ENCODE peak calls at places on chromosomes 6 and 20, in four cellular contexts. L is breast epithelium, K is K562, E is fibroblast of lung. D is an unnamed sample. For H3K4me1, the result is how much of the 10 kb centered on the place peaks cover.

GRCh38 chr6:111157412-111157811 is 70.1 kb downstream of the SLC16A10 start:
- DNase-seq in L (no peak), E (no peak), K (no peak), D (no peak)

GRCh38 chr6:105991561-105992314 is 94.4 kb upstream of the PRDM1 start:
- DNase-seq in K (peak), E (no peak), L (no peak), D (peak)

GRCh38 chr6:30329331-30329730 is 2.6 kb downstream of the TRIM39 start:
- DNase-seq in K (no peak), L (no peak), E (no peak), D (no peak)

GRCh38 chr6:167150815-167151557 is 6.8 kb downstream of the GPR31 start:
- DNase-seq in K (no peak), E (peak), L (no peak), D (no peak)

GRCh38 chr20:19074828-19075516 is 137.5 kb upstream of the SLC24A3 start:
- DNase-seq in K (no peak), E (no peak), L (peak), D (peak)

GRCh38 chr6:110876170-110876773 is 1.7 kb downstream of the AMD1 start:
- DNase-seq in K (peak), L (peak), E (peak), D (peak)

GRCh38 chr20:22905667-22906066 is 129.4 kb upstream of the SSTR4 start:
- DNase-seq in E (peak), K (no peak), L (peak), D (no peak)

GRCh38 chr20:330233-331149 is 5.1 kb downstream of the SOX12 start:
- DNase-seq in K (peak), E (peak), L (no peak), D (peak)

GRCh38 chr6:69795469-69796080 is 1.2 kb downstream of the LMBRD1 start:
- DNase-seq in L (no peak), K (no peak), E (no peak), D (no peak)

GRCh38 chr6:28985396-28986164 is 19.5 kb downstream of the ZNF311 start:
- DNase-seq in K (no peak), L (peak), E (peak), D (peak)

GRCh38 chr6:2433686-2434085 is 188.3 kb upstream of the GMDS start:
- DNase-seq in L (no peak), K (no peak), E (no peak), D (no peak)

GRCh38 chr20:9974324-9974723 is 60.5 kb upstream of the ANKEF1 start:
- DNase-seq in K (no peak), L (no peak), E (no peak), D (no peak)

GRCh38 chr20:57650266-57650665 is 30.0 kb upstream of the ZBP1 start:
- DNase-seq in L (no peak), K (no peak), E (no peak), D (no peak)

GRCh38 chr6:34063641-34064040 is 82.2 kb downstream of the GRM4 start:
- DNase-seq in E (no peak), L (no peak), K (no peak), D (no peak)

GRCh38 chr6:17505767-17506280 is 94.3 kb upstream of the FAM8A1 start:
- DNase-seq in L (no peak), K (no peak), E (peak), D (no peak)

GRCh38 chr6:157552171-157552747 is 171.3 kb downstream of the ZDHHC14 start:
- DNase-seq in K (no peak), E (no peak), L (no peak), D (no peak)

GRCh38 chr6:27096834-27097511 is 150.5 kb upstream of the PRSS16 start:
- DNase-seq in L (no peak), E (peak), K (peak), D (peak)

GRCh38 chr6:157158897-157159296 is 164.4 kb downstream of the TMEM242 start:
- DNase-seq in L (no peak), E (no peak), K (no peak), D (no peak)

GRCh38 chr6:105191351-105191750 is 11.5 kb upstream of the POPDC3 start:
- DNase-seq in E (no peak), K (no peak), L (no peak), D (no peak)

GRCh38 chr20:51262240-51262639 is 239.3 kb upstream of the KCNG1 start:
- DNase-seq in K (no peak), E (no peak), L (no peak), D (no peak)

GRCh38 chr6:131995924-131996323 is 44.8 kb upstream of the CCN2 start:
- DNase-seq in K (no peak), L (no peak), E (peak), D (no peak)

GRCh38 chr6:21189721-21190120 is 403.8 kb upstream of the SOX4 start:
- DNase-seq in E (no peak), K (no peak), L (no peak), D (no peak)

GRCh38 chr6:144332177-144332576 is 47.0 kb downstream of the UTRN start:
- DNase-seq in L (no peak), E (no peak), K (no peak), D (no peak)

GRCh38 chr6:155417454-155417853 is 38.2 kb downstream of the NOX3 start:
- DNase-seq in E (no peak), K (no peak), L (no peak), D (no peak)

GRCh38 chr6:11224252-11224965 is 8.1 kb downstream of the NEDD9 start:
- DNase-seq in L (no peak), E (peak), K (no peak), D (no peak)

GRCh38 chr6:51738614-51739013 is 348.8 kb downstream of the PKHD1 start:
- DNase-seq in L (no peak), K (no peak), E (no peak), D (no peak)

GRCh38 chr20:41287327-41287726 is 30.2 kb downstream of the ZHX3 start:
- DNase-seq in E (peak), K (no peak), L (no peak), D (no peak)

GRCh38 chr6:88165877-88166492 is at the start of gene CNR1:
- DNase-seq in L (no peak), E (peak), K (no peak), D (peak)

GRCh38 chr6:88165087-88165876 is 865 bp downstream of the CNR1 start:
- DNase-seq in E (no peak), K (no peak), L (no peak), D (no peak)

GRCh38 chr6:88163576-88163975 is 2.6 kb downstream of the CNR1 start:
- DNase-seq in E (no peak), L (no peak), K (no peak), D (no peak)

GRCh38 chr6:88164061-88164460 is 2.1 kb downstream of the CNR1 start:
- DNase-seq in K (no peak), E (no peak), L (no peak), D (no peak)

GRCh38 chr6:88161921-88162320 is 4.2 kb downstream of the CNR1 start:
- DNase-seq in E (no peak), L (no peak), K (no peak), D (no peak)
- H3K4me1 ChIP-seq in E (under half), L (under half), K (under half), D (under half)

GRCh38 chr20:4550740-4551139 is 171.0 kb upstream of the PRND start:
- DNase-seq in K (no peak), E (peak), L (no peak), D (no peak)
- H3K4me1 ChIP-seq in K (under half), E (under half), L (under half), D (under half)

GRCh38 chr20:25253606-25254275 is 5.9 kb downstream of the PYGB start:
- DNase-seq in K (no peak), L (no peak), E (no peak), D (no peak)
- H3K4me1 ChIP-seq in K (under half), L (under half), E (under half), D (under half)

GRCh38 chr6:6976193-6976592 is 131.6 kb upstream of the RREB1 start:
- DNase-seq in K (no peak), E (no peak), L (no peak), D (no peak)

GRCh38 chr6:6971369-6971768 is 136.4 kb upstream of the RREB1 start:
- DNase-seq in K (no peak), L (no peak), E (no peak), D (no peak)

GRCh38 chr6:6975395-6976111 is 132.2 kb upstream of the RREB1 start:
- DNase-seq in E (no peak), K (no peak), L (no peak), D (no peak)

GRCh38 chr6:6972456-6972855 is 135.3 kb upstream of the RREB1 start:
- DNase-seq in K (peak), E (peak), L (no peak), D (no peak)

DNA sequence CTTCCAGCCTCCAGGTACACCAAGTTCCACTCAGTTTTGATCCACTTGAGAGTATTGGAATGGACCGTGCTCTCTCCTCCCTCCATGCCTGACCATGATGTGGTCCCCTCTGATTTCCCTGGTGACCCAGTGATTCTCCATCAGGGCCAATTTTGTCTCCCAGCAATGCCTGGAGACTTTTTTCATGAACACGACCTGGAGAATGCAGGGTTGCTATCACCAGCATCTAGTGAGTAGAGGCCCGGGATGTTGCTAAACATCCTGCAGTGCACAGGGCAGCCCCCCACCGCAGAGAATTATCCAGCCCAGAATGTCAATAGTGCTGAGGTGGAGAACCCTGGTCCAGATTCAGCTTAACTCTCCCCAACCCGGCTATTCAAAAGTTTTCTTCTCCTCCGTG is 134.0 kb upstream of the RREB1 start:
- DNase-seq in E (no peak), K (no peak), L (no peak), D (no peak)
- H3K4me1 ChIP-seq in E (under half), K (under half), L (under half), D (under half)

GRCh38 chr6:25014806-25015560 is 79.2 kb upstream of the RIPOR2 start:
- DNase-seq in K (no peak), L (peak), E (peak), D (no peak)
- H3K4me1 ChIP-seq in K (under half), L (under half), E (under half), D (under half)

D was measured in body of pancreas.